ENCODE peak calls at places on chromosomes 5 and 9, in nine cellular contexts. V is NCI-H1105; H is posterior vena cava; Y is NCI-H2081; D is K562; R is AG09309; O is NCI-H82; S is naive thymus-derived CD8-positive, alpha-beta T cell; N is LoVo. L is an unnamed sample.

GRCh38 chr5:43804041-43804440 is 201.1 kb downstream of the NNT start:
- DNase-seq in D (no peak), R (no peak), O (no peak), Y (no peak), H (no peak), N (no peak), V (no peak), S (no peak), L (no peak)

GRCh38 chr5:157857821-157858526 is 971 bp downstream of the CLINT1 start:
- DNase-seq in N (peak; percentile 18), R (no peak), S (no peak), Y (no peak), O (no peak), H (no peak), V (no peak), D (no peak), L (no peak)

GRCh38 chr9:133257398-133258053 is 17.5 kb downstream of the ABO start:
- DNase-seq in H (no peak), D (peak; percentile 47), R (no peak), N (no peak), V (no peak), S (no peak), Y (no peak), O (no peak), L (no peak)

GRCh38 chr9:92947268-92948031 is at the start of gene FGD3:
- DNase-seq in N (peak; percentile 16), H (no peak), V (peak; percentile 80), D (no peak), Y (peak; percentile 81), R (no peak), O (peak; percentile 76), S (no peak), L (peak; percentile 36)

GRCh38 chr5:3262451-3262850 is 333.2 kb upstream of the IRX1 start:
- DNase-seq in H (peak; percentile 64), O (no peak), S (no peak), R (no peak), V (no peak), N (no peak), D (no peak), Y (no peak), L (no peak)

GRCh38 chr5:160245506-160246100 is 16.3 kb downstream of the FABP6 start:
- DNase-seq in S (no peak), H (no peak), Y (no peak), O (peak; percentile 99), D (no peak), N (no peak), R (no peak), V (no peak), L (peak; percentile 91)

GRCh38 chr5:132473019-132473531 is 17.5 kb downstream of the IRF1 start:
- DNase-seq in V (no peak), O (no peak), H (no peak), D (no peak), R (no peak), Y (no peak), S (peak; percentile 95), N (no peak), L (no peak)

GRCh38 chr9:126144617-126145456 is 181.8 kb upstream of the MVB12B start:
- DNase-seq in V (no peak), H (peak; percentile 26), Y (no peak), R (no peak), N (no peak), D (no peak), S (no peak), O (no peak), L (no peak)

GRCh38 chr9:127878001-127878651 is 651 bp upstream of the AK1 start:
- DNase-seq in D (peak; percentile 31), V (no peak), S (no peak), O (peak; percentile 70), Y (no peak), N (no peak), H (no peak), R (no peak), L (peak; percentile 51)

GRCh38 chr5:42870882-42871418 is 59.3 kb upstream of the SELENOP start:
- DNase-seq in N (no peak), R (no peak), H (no peak), V (no peak), S (no peak), D (no peak), Y (no peak), O (no peak), L (no peak)

GRCh38 chr9:112866662-112867274 is 23.9 kb downstream of the SLC46A2 start:
- DNase-seq in S (no peak), N (peak; percentile 34), H (peak; percentile 48), V (no peak), Y (no peak), R (no peak), O (peak; percentile 6), D (peak; percentile 33), L (no peak)

L was measured in SK-N-DZ.